ENCODE peak calls at places on chromosomes 16 and 17, in eight cellular contexts. One of them, this sample, is unnamed.

GRCh38 chr16:1972490-1972877 is 631 bp downstream of the TBL3 start:
- DNase-seq in tibial artery: no peak
- DNase-seq in astrocyte of the spinal cord: no peak
- DNase-seq in ascending aorta: no peak
- DNase-seq in suprapubic skin: peak
- DNase-seq in lower lobe of right lung: no peak
- DNase-seq in SK-N-SH: peak
- DNase-seq in left ventricle myocardium inferior: no peak
- DNase-seq in this sample: no peak

GRCh38 chr17:71440513-71440912 is 680.3 kb upstream of the SOX9 start:
- DNase-seq in SK-N-SH: no peak
- DNase-seq in astrocyte of the spinal cord: no peak
- DNase-seq in ascending aorta: no peak
- DNase-seq in lower lobe of right lung: no peak
- DNase-seq in tibial artery: no peak
- DNase-seq in left ventricle myocardium inferior: no peak
- DNase-seq in suprapubic skin: no peak
- DNase-seq in this sample: no peak

GRCh38 chr16:83689385-83689831 is 118.4 kb upstream of the HSBP1 start:
- DNase-seq in ascending aorta: peak
- DNase-seq in SK-N-SH: no peak
- DNase-seq in left ventricle myocardium inferior: no peak
- DNase-seq in astrocyte of the spinal cord: peak
- DNase-seq in suprapubic skin: no peak
- DNase-seq in lower lobe of right lung: no peak
- DNase-seq in tibial artery: peak
- DNase-seq in this sample: no peak

GRCh38 chr16:58329147-58329546 is 34.3 kb upstream of the PRSS54 start:
- DNase-seq in ascending aorta: no peak
- DNase-seq in tibial artery: no peak
- DNase-seq in left ventricle myocardium inferior: no peak
- DNase-seq in SK-N-SH: no peak
- DNase-seq in astrocyte of the spinal cord: no peak
- DNase-seq in suprapubic skin: no peak
- DNase-seq in lower lobe of right lung: no peak
- DNase-seq in this sample: no peak

GRCh38 chr16:57676624-57677085 is 8.5 kb downstream of the ADGRG3 start:
- DNase-seq in suprapubic skin: peak
- DNase-seq in lower lobe of right lung: no peak
- DNase-seq in left ventricle myocardium inferior: no peak
- DNase-seq in astrocyte of the spinal cord: no peak
- DNase-seq in tibial artery: no peak
- DNase-seq in ascending aorta: no peak
- DNase-seq in SK-N-SH: no peak
- DNase-seq in this sample: no peak

GRCh38 chr17:1810450-1811103 is 19.1 kb downstream of the SMYD4 start:
- DNase-seq in ascending aorta: no peak
- DNase-seq in lower lobe of right lung: peak
- DNase-seq in tibial artery: no peak
- DNase-seq in suprapubic skin: no peak
- DNase-seq in left ventricle myocardium inferior: no peak
- DNase-seq in SK-N-SH: no peak
- DNase-seq in astrocyte of the spinal cord: no peak
- DNase-seq in this sample: no peak

GRCh38 chr16:9844361-9844760 is 337.9 kb downstream of the GRIN2A start:
- DNase-seq in suprapubic skin: no peak
- DNase-seq in astrocyte of the spinal cord: no peak
- DNase-seq in tibial artery: no peak
- DNase-seq in lower lobe of right lung: no peak
- DNase-seq in ascending aorta: no peak
- DNase-seq in left ventricle myocardium inferior: no peak
- DNase-seq in SK-N-SH: no peak
- DNase-seq in this sample: no peak

GRCh38 chr17:78299052-78299451 is 60.8 kb downstream of the SOCS3 start:
- DNase-seq in ascending aorta: no peak
- DNase-seq in SK-N-SH: no peak
- DNase-seq in suprapubic skin: no peak
- DNase-seq in left ventricle myocardium inferior: no peak
- DNase-seq in astrocyte of the spinal cord: no peak
- DNase-seq in tibial artery: no peak
- DNase-seq in lower lobe of right lung: no peak
- DNase-seq in this sample: no peak

GRCh38 chr16:30569746-30570325 is 1.7 kb downstream of the ZNF688 start:
- DNase-seq in SK-N-SH: no peak
- DNase-seq in tibial artery: no peak
- DNase-seq in astrocyte of the spinal cord: no peak
- DNase-seq in left ventricle myocardium inferior: no peak
- DNase-seq in ascending aorta: no peak
- DNase-seq in suprapubic skin: no peak
- DNase-seq in lower lobe of right lung: no peak
- DNase-seq in this sample: no peak

GRCh38 chr17:913207-913606 is 66.4 kb downstream of the NXN start:
- DNase-seq in ascending aorta: no peak
- DNase-seq in lower lobe of right lung: no peak
- DNase-seq in SK-N-SH: no peak
- DNase-seq in left ventricle myocardium inferior: no peak
- DNase-seq in tibial artery: no peak
- DNase-seq in suprapubic skin: no peak
- DNase-seq in astrocyte of the spinal cord: no peak
- DNase-seq in this sample: no peak

GRCh38 chr16:67922221-67922620 is 9.4 kb downstream of the CTRL start:
- DNase-seq in lower lobe of right lung: no peak
- DNase-seq in suprapubic skin: no peak
- DNase-seq in ascending aorta: no peak
- DNase-seq in astrocyte of the spinal cord: no peak
- DNase-seq in tibial artery: no peak
- DNase-seq in SK-N-SH: no peak
- DNase-seq in left ventricle myocardium inferior: no peak
- DNase-seq in this sample: no peak

GRCh38 chr17:81329927-81330883 is 35.1 kb upstream of the SLC38A10 start:
- DNase-seq in tibial artery: no peak
- DNase-seq in SK-N-SH: no peak
- DNase-seq in left ventricle myocardium inferior: no peak
- DNase-seq in suprapubic skin: no peak
- DNase-seq in lower lobe of right lung: no peak
- DNase-seq in ascending aorta: no peak
- DNase-seq in astrocyte of the spinal cord: no peak
- DNase-seq in this sample: no peak

GRCh38 chr17:78885956-78886355 is 17.0 kb downstream of the CEP295NL start:
- DNase-seq in astrocyte of the spinal cord: no peak
- DNase-seq in tibial artery: no peak
- DNase-seq in suprapubic skin: no peak
- DNase-seq in lower lobe of right lung: no peak
- DNase-seq in SK-N-SH: peak
- DNase-seq in ascending aorta: no peak
- DNase-seq in left ventricle myocardium inferior: no peak
- DNase-seq in this sample: no peak

GRCh38 chr16:57039148-57039812 is 49.9 kb downstream of the NLRC5 start:
- DNase-seq in astrocyte of the spinal cord: peak
- DNase-seq in lower lobe of right lung: peak
- DNase-seq in tibial artery: no peak
- DNase-seq in ascending aorta: no peak
- DNase-seq in SK-N-SH: no peak
- DNase-seq in left ventricle myocardium inferior: no peak
- DNase-seq in suprapubic skin: no peak
- DNase-seq in this sample: no peak

GRCh38 chr17:57957886-57958285 is 2.7 kb upstream of the CUEDC1 start:
- DNase-seq in lower lobe of right lung: no peak
- DNase-seq in tibial artery: no peak
- DNase-seq in SK-N-SH: no peak
- DNase-seq in left ventricle myocardium inferior: no peak
- DNase-seq in suprapubic skin: no peak
- DNase-seq in ascending aorta: no peak
- DNase-seq in astrocyte of the spinal cord: no peak
- DNase-seq in this sample: peak

GRCh38 chr16:11909653-11910551 is 5.9 kb downstream of the GSPT1 start:
- DNase-seq in astrocyte of the spinal cord: peak
- DNase-seq in left ventricle myocardium inferior: no peak
- DNase-seq in lower lobe of right lung: no peak
- DNase-seq in tibial artery: no peak
- DNase-seq in ascending aorta: no peak
- DNase-seq in suprapubic skin: no peak
- DNase-seq in SK-N-SH: no peak
- DNase-seq in this sample: no peak

GRCh38 chr17:7885357-7886226 is 3.0 kb upstream of the CHD3 start:
- DNase-seq in ascending aorta: peak
- DNase-seq in left ventricle myocardium inferior: peak
- DNase-seq in astrocyte of the spinal cord: peak
- DNase-seq in lower lobe of right lung: peak
- DNase-seq in suprapubic skin: peak
- DNase-seq in tibial artery: peak
- DNase-seq in SK-N-SH: peak
- DNase-seq in this sample: no peak

GRCh38 chr16:69166221-69166833 is 20.6 kb upstream of the SNTB2 start:
- DNase-seq in suprapubic skin: no peak
- DNase-seq in tibial artery: no peak
- DNase-seq in ascending aorta: no peak
- DNase-seq in left ventricle myocardium inferior: no peak
- DNase-seq in lower lobe of right lung: no peak
- DNase-seq in SK-N-SH: no peak
- DNase-seq in astrocyte of the spinal cord: peak
- DNase-seq in this sample: no peak

GRCh38 chr17:48603959-48604769 is 622 bp downstream of the HOXB6 start:
- DNase-seq in SK-N-SH: no peak
- DNase-seq in lower lobe of right lung: no peak
- DNase-seq in tibial artery: no peak
- DNase-seq in suprapubic skin: no peak
- DNase-seq in astrocyte of the spinal cord: no peak
- DNase-seq in ascending aorta: peak
- DNase-seq in left ventricle myocardium inferior: no peak
- DNase-seq in this sample: no peak
- TF ChIP-seq CTCF in SK-N-SH: no peak
- TF ChIP-seq CTCF in lower lobe of right lung: no peak
- TF ChIP-seq CTCF in tibial artery: no peak
- TF ChIP-seq CTCF in suprapubic skin: no peak
- TF ChIP-seq CTCF in astrocyte of the spinal cord: no peak
- TF ChIP-seq CTCF in ascending aorta: no peak
- TF ChIP-seq CTCF in left ventricle myocardium inferior: no peak
- TF ChIP-seq CTCF in this sample: peak

GRCh38 chr16:75002474-75002873 is 3.6 kb downstream of the ZNRF1 start:
- DNase-seq in tibial artery: no peak
- DNase-seq in astrocyte of the spinal cord: no peak
- DNase-seq in left ventricle myocardium inferior: no peak
- DNase-seq in lower lobe of right lung: no peak
- DNase-seq in suprapubic skin: no peak
- DNase-seq in SK-N-SH: no peak
- DNase-seq in ascending aorta: peak
- DNase-seq in this sample: no peak

GRCh38 chr16:74999208-74999682 is 421 bp downstream of the ZNRF1 start:
- DNase-seq in ascending aorta: peak
- DNase-seq in left ventricle myocardium inferior: peak
- DNase-seq in SK-N-SH: no peak
- DNase-seq in astrocyte of the spinal cord: no peak
- DNase-seq in lower lobe of right lung: peak
- DNase-seq in tibial artery: no peak
- DNase-seq in suprapubic skin: peak
- DNase-seq in this sample: no peak

GRCh38 chr16:74998481-74999207 is at the start of gene ZNRF1:
- DNase-seq in SK-N-SH: peak
- DNase-seq in tibial artery: peak
- DNase-seq in suprapubic skin: peak
- DNase-seq in lower lobe of right lung: peak
- DNase-seq in astrocyte of the spinal cord: peak
- DNase-seq in ascending aorta: peak
- DNase-seq in left ventricle myocardium inferior: peak
- DNase-seq in this sample: no peak

GRCh38 chr16:74999683-75000480 is 1.1 kb downstream of the ZNRF1 start:
- DNase-seq in suprapubic skin: peak
- DNase-seq in tibial artery: peak
- DNase-seq in ascending aorta: peak
- DNase-seq in left ventricle myocardium inferior: peak
- DNase-seq in SK-N-SH: peak
- DNase-seq in astrocyte of the spinal cord: peak
- DNase-seq in lower lobe of right lung: peak
- DNase-seq in this sample: peak

GRCh38 chr16:75000481-75001081 is 1.8 kb downstream of the ZNRF1 start:
- DNase-seq in left ventricle myocardium inferior: no peak
- DNase-seq in ascending aorta: peak
- DNase-seq in lower lobe of right lung: no peak
- DNase-seq in astrocyte of the spinal cord: peak
- DNase-seq in tibial artery: peak
- DNase-seq in SK-N-SH: peak
- DNase-seq in suprapubic skin: no peak
- DNase-seq in this sample: no peak
- TF ChIP-seq CTCF in left ventricle myocardium inferior: no peak
- TF ChIP-seq CTCF in ascending aorta: no peak
- TF ChIP-seq CTCF in lower lobe of right lung: no peak
- TF ChIP-seq CTCF in astrocyte of the spinal cord: peak
- TF ChIP-seq CTCF in tibial artery: no peak
- TF ChIP-seq CTCF in SK-N-SH: no peak
- TF ChIP-seq CTCF in suprapubic skin: no peak
- TF ChIP-seq CTCF in this sample: no peak

GRCh38 chr17:73325527-73325842 is 13.7 kb upstream of the CDC42EP4 start:
- DNase-seq in ascending aorta: no peak
- DNase-seq in SK-N-SH: no peak
- DNase-seq in tibial artery: peak
- DNase-seq in lower lobe of right lung: no peak
- DNase-seq in suprapubic skin: no peak
- DNase-seq in left ventricle myocardium inferior: no peak
- DNase-seq in astrocyte of the spinal cord: no peak
- DNase-seq in this sample: no peak
- TF ChIP-seq CTCF in ascending aorta: peak
- TF ChIP-seq CTCF in SK-N-SH: no peak
- TF ChIP-seq CTCF in tibial artery: no peak
- TF ChIP-seq CTCF in lower lobe of right lung: no peak
- TF ChIP-seq CTCF in suprapubic skin: no peak
- TF ChIP-seq CTCF in left ventricle myocardium inferior: peak
- TF ChIP-seq CTCF in astrocyte of the spinal cord: no peak
- TF ChIP-seq CTCF in this sample: no peak

DNA sequence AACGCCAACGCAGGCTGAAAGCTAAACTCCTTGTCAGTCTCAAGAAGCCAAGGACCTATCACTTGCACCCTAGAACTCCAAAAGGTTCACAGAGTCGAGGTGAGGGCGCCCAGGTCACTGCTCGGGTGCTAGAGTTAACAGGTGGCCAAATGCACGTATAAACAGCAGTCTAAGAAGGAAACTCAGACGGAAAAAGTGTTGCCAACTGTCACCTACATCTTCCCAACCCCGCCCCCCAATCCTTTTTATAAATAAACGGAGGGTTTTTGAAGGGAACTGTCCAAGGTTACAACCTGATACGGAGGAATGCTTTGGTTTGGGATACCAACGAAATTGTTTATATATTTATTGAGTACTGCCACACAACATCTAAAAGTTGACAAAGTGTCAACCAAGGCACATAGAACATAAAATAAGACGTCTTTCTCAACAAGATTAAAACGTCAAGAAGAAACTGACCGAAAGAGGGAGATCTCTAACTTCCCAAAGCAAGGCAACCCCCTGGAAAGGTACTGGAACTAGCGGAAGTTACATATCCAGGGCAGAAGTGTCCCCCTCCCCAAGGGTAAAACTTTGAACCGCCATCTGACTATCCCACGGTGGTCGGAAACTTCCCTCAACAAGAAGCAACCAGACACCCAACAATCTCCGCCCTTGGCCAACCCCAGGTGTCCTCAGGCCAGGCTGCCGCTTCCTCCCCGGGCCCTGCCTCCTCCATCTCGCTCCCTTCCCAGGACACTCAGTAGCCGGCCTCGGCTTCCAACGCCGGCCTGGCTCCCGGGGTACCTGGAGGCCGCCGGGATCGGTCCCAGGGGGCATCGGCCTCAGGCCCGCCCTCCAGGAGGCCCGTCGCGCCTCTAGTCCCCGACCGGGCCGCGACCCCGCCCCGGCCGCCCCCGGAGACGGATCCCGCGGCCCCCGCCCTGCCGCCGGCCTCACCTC is 982 bp downstream of the SPAG9 start:
- DNase-seq in suprapubic skin: peak
- DNase-seq in tibial artery: peak
- DNase-seq in left ventricle myocardium inferior: peak
- DNase-seq in ascending aorta: peak
- DNase-seq in SK-N-SH: peak
- DNase-seq in astrocyte of the spinal cord: peak
- DNase-seq in lower lobe of right lung: peak
- DNase-seq in this sample: peak
- TF ChIP-seq CTCF in suprapubic skin: no peak
- TF ChIP-seq CTCF in tibial artery: peak
- TF ChIP-seq CTCF in left ventricle myocardium inferior: peak
- TF ChIP-seq CTCF in ascending aorta: peak
- TF ChIP-seq CTCF in SK-N-SH: peak
- TF ChIP-seq CTCF in astrocyte of the spinal cord: peak
- TF ChIP-seq CTCF in lower lobe of right lung: no peak
- TF ChIP-seq CTCF in this sample: peak

This sample was measured in RWPE2.